ENCODE peak calls at places on chromosomes 4 and X, in seven cellular contexts. W is HFF-Myc, H is HFFc6, E is GM23338, J is transverse colon, V is Peyer's patch, Z is omental fat pad. I is an unnamed sample.

GRCh38 chrX:63784902-63785692 is at the start of gene ARHGEF9:
- DNase-seq in W (no peak), E (peak; percentile 76), H (no peak), Z (no peak), V (peak; percentile 49), J (peak; percentile 16), I (peak; percentile 36)

GRCh38 chr4:150010525-150011126 is 67.6 kb upstream of the DCLK2 start:
- DNase-seq in J (peak; percentile 27), E (peak; percentile 80), W (peak; percentile 69), V (peak; percentile 53), H (peak; percentile 60), Z (no peak), I (no peak)

GRCh38 chrX:24805201-24805600 is 111.5 kb downstream of the POLA1 start:
- DNase-seq in V (no peak), Z (no peak), J (no peak), E (no peak), W (no peak), H (no peak), I (no peak)

GRCh38 chr4:78945638-78946179 is 6.5 kb upstream of the PAQR3 start:
- DNase-seq in H (peak; percentile 41), V (no peak), Z (no peak), E (no peak), J (no peak), W (no peak), I (no peak)

GRCh38 chr4:148770377-148770776 is 328.2 kb upstream of the NR3C2 start:
- DNase-seq in H (no peak), Z (no peak), E (peak; percentile 11), W (no peak), J (no peak), V (no peak), I (no peak)

GRCh38 chrX:128294198-128294597 is 242.0 kb upstream of the ACTRT1 start:
- DNase-seq in V (no peak), J (no peak), W (no peak), E (no peak), H (no peak), Z (no peak), I (no peak)

GRCh38 chr4:10066704-10067651 is 45.7 kb upstream of the SLC2A9 start:
- DNase-seq in H (no peak), Z (no peak), V (no peak), J (no peak), E (no peak), W (no peak), I (no peak)

GRCh38 chrX:124504106-124504983 is 158.0 kb downstream of the SH2D1A start:
- DNase-seq in Z (no peak), E (no peak), V (no peak), W (no peak), J (no peak), H (no peak), I (no peak)

GRCh38 chrX:14948701-14949100 is 75.5 kb downstream of the MOSPD2 start:
- DNase-seq in V (no peak), J (no peak), E (no peak), W (no peak), H (peak; percentile 5), Z (no peak), I (no peak)

GRCh38 chrX:120200851-120201250 is 42.4 kb downstream of the RHOXF2 start:
- DNase-seq in W (no peak), V (no peak), H (no peak), J (no peak), Z (no peak), E (peak; percentile 12), I (no peak)

GRCh38 chr4:101604976-101605375 is 185.6 kb upstream of the BANK1 start:
- DNase-seq in Z (no peak), W (peak; percentile 19), J (no peak), H (no peak), E (no peak), V (no peak), I (no peak)

GRCh38 chr4:182447938-182448280 is 204.7 kb downstream of the TENM3 start:
- DNase-seq in Z (no peak), V (no peak), W (no peak), E (no peak), J (no peak), H (no peak), I (no peak)

GRCh38 chr4:109703664-109704351 is 563 bp upstream of the CASP6 start:
- DNase-seq in E (no peak), Z (no peak), H (no peak), W (no peak), J (no peak), V (no peak), I (no peak)

GRCh38 chr4:74667944-74668343 is 126.4 kb downstream of the BTC start:
- DNase-seq in Z (no peak), W (no peak), H (no peak), J (no peak), V (no peak), E (no peak), I (no peak)

GRCh38 chr4:14877246-14878220 is 124.7 kb upstream of the CPEB2 start:
- DNase-seq in J (no peak), H (no peak), W (no peak), E (no peak), Z (no peak), V (no peak), I (no peak)

GRCh38 chr4:2866891-2867290 is 23.2 kb downstream of the ADD1 start:
- DNase-seq in V (no peak), W (no peak), J (no peak), E (no peak), H (no peak), Z (no peak), I (no peak)

GRCh38 chr4:40325406-40326019 is 9.6 kb upstream of the CHRNA9 start:
- DNase-seq in Z (no peak), W (peak; percentile 44), H (peak; percentile 71), J (peak; percentile 37), V (peak; percentile 80), E (peak; percentile 87), I (no peak)

GRCh38 chr4:1210971-1211370 is 38.0 kb downstream of the CTBP1 start:
- DNase-seq in V (peak; percentile 42), J (peak; percentile 10), Z (no peak), W (no peak), H (no peak), E (no peak), I (no peak)

GRCh38 chr4:87073187-87073569 is 138.4 kb downstream of the AFF1 start:
- DNase-seq in J (no peak), E (no peak), W (no peak), H (no peak), V (no peak), Z (no peak), I (no peak)

GRCh38 chrX:149699761-149700160 is 12.1 kb upstream of the MAGEA11 start:
- DNase-seq in H (no peak), J (no peak), W (no peak), E (no peak), Z (no peak), V (no peak), I (no peak)

GRCh38 chr4:33052241-33052640 is 2332.1 kb downstream of the PCDH7 start:
- DNase-seq in E (no peak), Z (no peak), H (no peak), V (no peak), J (no peak), W (no peak), I (no peak)

GRCh38 chr4:105822061-105822460 is 73.2 kb upstream of the NPNT start:
- DNase-seq in Z (no peak), H (no peak), W (no peak), E (no peak), V (no peak), J (no peak), I (no peak)

DNA sequence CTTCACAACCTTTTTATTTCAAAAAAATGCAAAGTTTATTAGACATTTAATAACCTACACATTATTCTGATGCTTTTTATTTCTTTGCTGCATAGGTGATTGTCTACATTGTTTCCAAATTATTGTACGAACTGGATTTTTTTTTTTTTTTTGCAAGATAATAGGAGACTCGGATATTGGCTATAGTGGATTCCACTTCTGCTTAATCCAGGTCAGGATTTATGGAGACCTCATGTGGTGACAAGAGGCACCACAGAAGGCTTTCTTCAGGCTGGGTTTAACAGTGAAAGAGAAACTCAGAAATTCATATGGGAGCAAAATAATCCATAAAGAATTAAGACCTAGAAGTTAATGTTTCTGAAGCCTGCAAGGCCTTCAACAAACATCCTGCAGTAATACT is 2.4 kb upstream of the SLIT2 start:
- DNase-seq in J (no peak), V (no peak), E (no peak), Z (no peak), H (peak; percentile 68), W (no peak), I (no peak)
- TF ChIP-seq CTCF in J (peak; percentile 8), V (no peak), E (peak; percentile 52), Z (no peak), H (peak; percentile 83), W (peak; percentile 47), I (no peak)

DNA sequence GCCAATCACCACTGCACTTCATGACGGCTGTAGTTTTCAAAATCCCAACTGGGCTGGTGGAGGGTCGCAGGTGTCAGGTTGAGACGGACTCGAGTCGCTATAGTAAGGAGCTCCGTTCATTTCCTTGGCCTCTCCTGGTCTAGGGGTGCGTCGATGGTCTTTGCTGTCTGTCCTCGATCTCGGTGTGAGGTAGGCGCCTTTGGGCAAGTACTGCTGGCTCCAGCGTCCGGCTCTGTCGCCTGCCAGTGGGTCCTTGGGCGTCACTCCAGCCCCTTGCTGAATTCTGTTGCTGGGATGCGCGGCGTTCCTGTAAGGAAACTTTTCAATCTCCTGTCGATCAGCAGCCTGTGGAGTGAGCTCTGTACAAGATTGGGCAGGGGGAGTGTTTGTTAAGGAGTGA is 76.7 kb downstream of the CCNB3 start:
- DNase-seq in H (no peak), Z (no peak), J (no peak), V (no peak), W (no peak), E (no peak), I (no peak)
- TF ChIP-seq CTCF in H (no peak), Z (no peak), J (no peak), V (no peak), W (no peak), E (no peak), I (no peak)

DNA sequence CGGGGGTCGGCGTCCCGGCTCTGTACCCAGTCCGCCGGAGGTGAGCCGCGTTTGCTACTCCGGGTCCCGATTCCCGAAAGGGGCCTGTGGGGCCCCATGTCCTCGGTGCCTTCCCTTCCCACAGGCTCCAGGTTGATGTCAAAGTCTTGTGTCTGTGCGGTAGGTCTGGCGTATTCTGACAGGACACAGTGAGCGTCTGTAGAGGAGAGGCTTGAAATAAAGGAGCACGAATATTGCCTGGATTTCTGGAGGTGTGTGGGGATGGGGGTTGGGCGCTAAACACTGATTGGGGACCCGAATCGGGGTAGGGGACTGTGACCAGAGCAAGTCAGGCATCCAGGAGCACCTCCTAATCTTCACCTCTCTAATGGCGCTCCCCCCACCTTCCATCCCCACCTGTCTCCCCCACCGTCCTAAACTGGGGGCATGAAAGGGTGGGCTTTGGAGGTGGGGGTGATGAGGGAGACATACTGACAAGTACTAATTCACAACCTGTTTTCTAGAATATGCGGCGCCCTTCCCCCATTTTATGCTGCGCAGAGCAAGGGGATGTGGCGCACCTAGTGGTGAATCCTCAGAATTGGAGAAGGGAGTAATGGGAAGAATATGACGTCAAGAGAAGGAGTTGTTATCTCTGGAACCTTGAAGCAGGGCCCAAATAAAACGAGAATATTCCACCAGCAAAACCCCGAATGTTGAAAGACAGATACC is 874 bp downstream of the GPRASP2 start:
- DNase-seq in H (peak; percentile 5), V (peak; percentile 59), J (peak; percentile 55), W (no peak), Z (no peak), E (peak; percentile 64), I (no peak)
- TF ChIP-seq CTCF in H (peak; percentile 73), V (no peak), J (peak; percentile 52), W (peak; percentile 64), Z (no peak), E (peak; percentile 58), I (peak; percentile 58)

GRCh38 chr4:23130845-23131244 is 438.1 kb downstream of the GBA3 start:
- DNase-seq in W (no peak), E (no peak), J (no peak), Z (no peak), V (no peak), H (no peak), I (no peak)

GRCh38 chr4:23135792-23136645 is 443.3 kb downstream of the GBA3 start:
- DNase-seq in H (peak; percentile 5), J (no peak), Z (no peak), E (peak; percentile 93), W (peak; percentile 12), V (no peak), I (no peak)
- TF ChIP-seq CTCF in H (peak; percentile 81), J (peak; percentile 72), Z (no peak), E (peak; percentile 72), W (peak; percentile 66), V (no peak), I (peak; percentile 91)

I was measured in mesothelial cell of epicardium.